ENCODE peak calls at places on chromosomes 5 and 9, in four cellular contexts. P is H9, N is H1, G is IMR-90. I is an unnamed sample.

GRCh38 chr5:81906086-81906485 is 65.7 kb upstream of the ATG10 start:
- DNase-seq in G (no peak), N (no peak), P (no peak), I (no peak)

GRCh38 chr5:54480296-54480695 is 24.8 kb downstream of the HSPB3 start:
- DNase-seq in P (no peak), G (peak), N (no peak), I (no peak)

GRCh38 chr5:14675309-14675708 is 10.8 kb downstream of the OTULIN start:
- DNase-seq in P (no peak), G (no peak), N (no peak), I (no peak)

GRCh38 chr9:129887210-129888084 is 52.2 kb downstream of the USP20 start:
- DNase-seq in G (peak), N (no peak), P (no peak), I (no peak)

GRCh38 chr5:54087436-54087835 is 222.9 kb downstream of the ARL15 start:
- DNase-seq in G (peak), P (no peak), N (no peak), I (no peak)

GRCh38 chr5:80036621-80037020 is 1.5 kb downstream of the THBS4 start:
- DNase-seq in G (no peak), P (no peak), N (no peak), I (no peak)

GRCh38 chr5:103224118-103224893 is 34.3 kb upstream of the MACIR start:
- DNase-seq in N (peak), G (peak), P (peak), I (peak)

GRCh38 chr9:6218099-6218502 is 2.5 kb downstream of the IL33 start:
- DNase-seq in N (no peak), G (peak), P (no peak), I (no peak)

GRCh38 chr5:43623048-43623447 is 20.1 kb downstream of the NNT start:
- DNase-seq in N (no peak), G (no peak), P (no peak), I (no peak)

GRCh38 chr5:65778126-65778525 is 56.1 kb downstream of the NLN start:
- DNase-seq in P (no peak), N (no peak), G (no peak), I (no peak)

GRCh38 chr9:89430995-89431394 is 66.9 kb downstream of the SEMA4D start:
- DNase-seq in N (no peak), P (no peak), G (no peak), I (no peak)
- H3K23ac ChIP-seq in N (no peak), P (no peak), G (no peak), I (no peak)

GRCh38 chr5:15757103-15757502 is 257.1 kb downstream of the FBXL7 start:
- DNase-seq in G (peak), N (no peak), P (no peak), I (no peak)
- H3K14ac ChIP-seq in G (no peak), N (no peak), P (no peak), I (no peak)

GRCh38 chr5:16238018-16238417 is 58.4 kb upstream of the MARCHF11 start:
- DNase-seq in P (no peak), G (no peak), N (no peak), I (no peak)

GRCh38 chr5:16229357-16229940 is 49.9 kb upstream of the MARCHF11 start:
- DNase-seq in P (no peak), G (no peak), N (no peak), I (no peak)

GRCh38 chr5:16233730-16234129 is 54.1 kb upstream of the MARCHF11 start:
- DNase-seq in P (no peak), G (no peak), N (no peak), I (no peak)

GRCh38 chr5:16234598-16234997 is 55.0 kb upstream of the MARCHF11 start:
- DNase-seq in P (no peak), G (no peak), N (no peak), I (no peak)
- H3K23ac ChIP-seq in P (no peak), G (no peak), N (no peak), I (no peak)

GRCh38 chr5:84573017-84573712 is 188.5 kb upstream of the EDIL3 start:
- DNase-seq in P (no peak), N (no peak), G (no peak), I (no peak)
- H3K14ac ChIP-seq in P (no peak), N (no peak), G (no peak), I (no peak)

GRCh38 chr5:1047332-1047965 is 38.8 kb downstream of the NKD2 start:
- DNase-seq in P (no peak), G (no peak), N (no peak), I (no peak)
- H3K23ac ChIP-seq in P (no peak), G (no peak), N (no peak), I (peak)

GRCh38 chr9:114395768-114396167 is 8.0 kb upstream of the AKNA start:
- DNase-seq in N (no peak), P (no peak), G (no peak), I (no peak)

GRCh38 chr9:114396558-114397218 is 8.9 kb upstream of the AKNA start:
- DNase-seq in G (peak), P (no peak), N (no peak), I (no peak)

GRCh38 chr9:114392749-114393112 is 4.9 kb upstream of the AKNA start:
- DNase-seq in N (no peak), G (no peak), P (no peak), I (no peak)

GRCh38 chr9:114395196-114395595 is 7.4 kb upstream of the AKNA start:
- DNase-seq in P (no peak), G (no peak), N (no peak), I (no peak)

DNA sequence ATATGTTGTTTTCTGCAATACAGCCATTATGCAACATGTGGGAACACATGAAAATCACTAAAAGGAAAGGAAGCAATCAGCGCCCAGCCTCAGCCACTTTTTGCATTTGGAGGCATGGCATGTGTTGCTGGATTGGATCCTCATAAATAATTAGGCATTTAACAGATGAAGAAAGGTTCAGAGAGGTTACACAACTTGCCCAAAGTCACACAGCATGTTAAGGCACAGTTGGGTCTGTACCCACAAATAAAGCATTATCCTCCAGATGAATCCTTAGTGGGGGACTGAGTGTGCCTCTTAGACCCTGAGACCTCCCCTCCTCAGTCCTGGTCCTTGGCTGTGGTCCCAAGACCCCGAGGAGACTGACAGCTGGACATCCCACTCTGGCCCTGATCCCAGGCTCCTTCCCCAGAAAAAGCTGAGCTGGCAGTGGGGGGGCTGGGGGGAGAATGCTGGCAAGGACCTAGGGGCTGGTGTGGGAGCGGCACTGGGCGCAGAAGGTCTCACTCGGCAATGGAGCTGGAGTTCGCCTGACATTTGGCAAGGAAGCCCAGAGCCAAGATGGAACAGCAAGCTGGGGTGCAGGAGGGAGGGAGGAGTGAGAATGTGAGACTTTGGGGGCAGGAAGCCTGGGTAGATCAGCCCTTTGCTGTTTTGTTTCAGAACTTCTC is 6.9 kb upstream of the AKNA start:
- DNase-seq in G (no peak), P (no peak), N (no peak), I (no peak)
- H3K14ac ChIP-seq in G (no peak), P (no peak), N (no peak), I (peak)

GRCh38 chr9:136714876-136715239 is 2.5 kb downstream of the DIPK1B start:
- DNase-seq in N (no peak), P (no peak), G (no peak), I (no peak)
- H3K23ac ChIP-seq in N (no peak), P (no peak), G (no peak), I (peak)

DNA sequence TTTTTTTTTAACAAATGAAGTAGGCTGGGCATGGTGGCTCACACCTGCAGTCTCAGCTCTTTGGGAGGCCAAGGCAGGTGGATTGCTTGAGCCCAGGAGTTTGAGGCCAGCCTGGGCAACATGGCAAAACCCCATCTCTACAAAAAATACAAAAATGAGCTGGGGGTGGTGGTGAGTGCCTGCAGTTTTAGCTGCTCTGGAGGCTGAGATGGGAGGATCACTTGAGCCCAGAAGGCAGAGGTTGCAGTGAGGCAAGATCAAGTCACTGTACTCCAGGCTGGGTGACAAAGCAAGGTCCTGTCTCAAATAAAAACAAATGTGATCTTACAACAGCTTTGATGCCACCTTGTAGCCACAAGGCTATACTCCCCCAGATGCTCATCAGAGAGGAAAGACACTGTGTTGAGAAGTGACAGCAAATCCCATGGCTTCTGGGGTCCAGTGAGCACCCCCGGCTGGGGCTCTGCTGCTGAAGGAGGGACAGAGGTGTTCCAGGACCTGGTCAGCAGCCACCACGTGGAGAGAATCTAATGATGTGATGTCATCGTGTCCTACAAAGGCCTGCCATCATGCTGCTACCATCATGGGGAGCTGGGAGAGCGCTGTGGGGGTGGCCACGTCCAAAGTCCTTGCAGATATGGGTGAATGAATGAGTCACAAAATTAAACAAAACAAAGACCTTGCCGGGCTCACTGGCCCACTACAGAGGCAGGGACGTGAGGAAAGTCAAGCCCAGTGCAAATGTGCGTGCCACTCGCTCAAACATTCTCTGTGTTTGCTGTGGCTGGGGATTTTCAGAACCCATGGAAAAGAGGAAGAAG is 60.7 kb downstream of the PRRT1B start:
- DNase-seq in N (no peak), P (no peak), G (peak), I (no peak)
- H3K14ac ChIP-seq in N (no peak), P (no peak), G (no peak), I (no peak)

DNA sequence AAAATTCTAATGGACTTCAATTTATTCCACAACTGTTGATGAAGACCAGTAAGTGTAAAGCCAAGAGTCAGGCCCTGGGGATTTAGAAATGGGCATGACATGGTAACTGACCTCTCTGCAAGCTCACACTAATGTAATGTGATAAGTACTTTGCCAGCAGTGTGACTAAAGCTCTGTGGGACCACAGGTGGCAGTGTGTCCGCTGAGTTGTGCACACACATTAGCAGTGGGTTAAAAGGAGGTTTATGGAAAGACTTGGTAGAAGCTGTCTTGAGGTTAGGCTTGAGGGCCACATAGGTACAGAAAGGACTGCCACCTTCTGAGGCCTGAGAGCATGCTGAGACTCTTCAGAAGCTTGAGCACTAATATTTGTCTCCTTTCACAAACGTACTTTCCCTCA is 67.6 kb downstream of the UBAP1 start:
- DNase-seq in G (no peak), P (no peak), N (no peak), I (no peak)
- H3K23ac ChIP-seq in G (no peak), P (no peak), N (no peak), I (no peak)

I was measured in neuronal stem cell.